ENCODE peak calls at places on chromosomes 12 and 14, in ten cellular contexts. H is CD4-positive, alpha-beta memory T cell; N is AG10803; O is astrocyte of the spinal cord; J is SK-MEL-5; M is stimulated activated CD4-positive, alpha-beta T cell treated with anti-CD3 and anti-CD28 coated beads, TNF-alpha, amount 100 ng/mL, for 48 hours; Q is adrenal gland; Y is ELR; D is iris pigment epithelial cell; P is activated T-helper 1 cell treated with anti-CD3 and anti-CD28 coated beads, Interleukin-12 subunit alpha, Interleukin-12 subunit beta, Interleukin-2, Interleukin-4 antibody, amounts not matched to agents 30 ng/mL and 10 ng/mL and 1 ng/mL, durations not matched to agents 14 hours and 24 hours and 36 hours. U is an unnamed sample.

GRCh38 chr12:45290218-45290609 is 74.3 kb downstream of the ANO6 start:
- DNase-seq in J (no peak), Q (no peak), N (peak; percentile 72), D (peak; percentile 97), M (no peak), P (no peak), O (peak; percentile 80), Y (peak; percentile 52), H (no peak), U (no peak)

GRCh38 chr14:105422695-105423487 is 3.3 kb downstream of the MTA1 start:
- DNase-seq in J (no peak), Y (no peak), O (no peak), D (no peak), P (no peak), Q (no peak), H (no peak), M (no peak), N (no peak), U (no peak)

GRCh38 chr14:77707355-77707723 is 484 bp downstream of the ALKBH1 start:
- DNase-seq in Q (peak; percentile 27), Y (peak; percentile 57), H (no peak), P (no peak), J (peak; percentile 47), D (peak; percentile 61), O (peak; percentile 43), M (no peak), N (peak; percentile 54), U (peak; percentile 56)

GRCh38 chr12:65490193-65490592 is 211.7 kb downstream of the MSRB3 start:
- DNase-seq in O (no peak), N (peak; percentile 59), Y (peak; percentile 61), P (no peak), D (peak; percentile 36), H (no peak), M (no peak), J (peak; percentile 74), Q (no peak), U (no peak)

GRCh38 chr14:104095426-104096310 is 10.2 kb downstream of the ASPG start:
- DNase-seq in O (no peak), Y (no peak), M (no peak), P (no peak), H (no peak), N (no peak), D (no peak), Q (no peak), J (no peak), U (no peak)

GRCh38 chr12:118777550-118777949 is 203.8 kb upstream of the SRRM4 start:
- DNase-seq in P (no peak), D (no peak), M (no peak), N (no peak), H (no peak), O (no peak), Q (no peak), J (no peak), Y (no peak), U (no peak)

GRCh38 chr14:96177766-96178377 is 26.8 kb upstream of the BDKRB2 start:
- DNase-seq in D (peak; percentile 47), J (no peak), N (peak; percentile 29), Y (no peak), H (no peak), Q (no peak), P (no peak), O (no peak), M (no peak), U (peak; percentile 19)

GRCh38 chr12:2495452-2496112 is 299.2 kb upstream of the FKBP4 start:
- DNase-seq in Y (no peak), M (no peak), J (no peak), O (no peak), D (no peak), Q (no peak), N (no peak), H (no peak), P (no peak), U (no peak)

GRCh38 chr14:69291396-69291795 is 31.4 kb downstream of the GALNT16 start:
- DNase-seq in J (no peak), P (no peak), D (no peak), O (no peak), M (no peak), N (no peak), H (no peak), Y (no peak), Q (no peak), U (no peak)

GRCh38 chr12:46556105-46556559 is 183.6 kb upstream of the SLC38A2 start:
- DNase-seq in Q (no peak), N (peak; percentile 97), P (no peak), D (peak; percentile 98), H (no peak), J (no peak), O (peak; percentile 91), Y (peak; percentile 98), M (no peak), U (no peak)

GRCh38 chr12:5114436-5114835 is 70.8 kb downstream of the KCNA5 start:
- DNase-seq in Y (no peak), P (no peak), D (peak; percentile 11), Q (no peak), J (no peak), H (no peak), M (no peak), O (no peak), N (no peak), U (no peak)

GRCh38 chr12:8922544-8922943 is 8.2 kb downstream of the PHC1 start:
- DNase-seq in Q (no peak), P (no peak), D (no peak), H (no peak), Y (no peak), J (no peak), N (no peak), O (no peak), M (no peak), U (no peak)

GRCh38 chr14:48672506-48672905 is 913.7 kb downstream of the RPS29 start:
- DNase-seq in Y (no peak), H (no peak), M (no peak), J (no peak), N (no peak), D (peak; percentile 55), Q (no peak), P (no peak), O (no peak), U (no peak)

GRCh38 chr14:73777420-73777819 is 63.2 kb upstream of the PNMA1 start:
- DNase-seq in Y (no peak), N (no peak), O (no peak), H (no peak), M (no peak), J (no peak), D (no peak), P (no peak), Q (no peak), U (no peak)

GRCh38 chr14:65471038-65471878 is 58.7 kb downstream of the FUT8 start:
- DNase-seq in M (no peak), Q (no peak), D (no peak), P (no peak), Y (no peak), J (no peak), H (no peak), O (no peak), N (no peak), U (no peak)

GRCh38 chr14:78070344-78070743 is 99.8 kb upstream of the NRXN3 start:
- DNase-seq in Q (no peak), M (no peak), P (no peak), O (no peak), Y (no peak), H (no peak), D (no peak), N (no peak), J (no peak), U (no peak)

GRCh38 chr12:123149828-123150272 is 1.0 kb downstream of the PITPNM2 start:
- DNase-seq in D (no peak), M (no peak), H (no peak), O (no peak), Q (no peak), Y (no peak), P (no peak), J (no peak), N (no peak), U (peak; percentile 45)

GRCh38 chr12:131415781-131416180 is 295.1 kb upstream of the SFSWAP start:
- DNase-seq in J (peak; percentile 55), O (no peak), Q (no peak), M (no peak), Y (peak; percentile 3), N (no peak), D (no peak), P (no peak), H (no peak), U (peak; percentile 59)

GRCh38 chr14:82528011-82528410 is 994.4 kb upstream of the SEL1L start:
- DNase-seq in O (no peak), Q (no peak), D (no peak), J (no peak), N (no peak), M (no peak), Y (no peak), H (no peak), P (no peak), U (no peak)

GRCh38 chr14:24238527-24239037 is 3.8 kb downstream of the TINF2 start:
- DNase-seq in P (no peak), Q (no peak), O (no peak), N (no peak), H (no peak), J (no peak), M (no peak), Y (peak; percentile 61), D (no peak), U (no peak)

GRCh38 chr12:89783321-89784060 is 74.9 kb upstream of the ATP2B1 start:
- DNase-seq in J (no peak), M (no peak), Q (no peak), H (no peak), O (peak; percentile 12), Y (peak; percentile 42), P (no peak), D (peak; percentile 32), N (peak; percentile 72), U (no peak)

GRCh38 chr14:70064111-70064885 is 124.5 kb downstream of the SLC8A3 start:
- DNase-seq in M (no peak), H (no peak), N (no peak), J (no peak), Q (no peak), O (no peak), D (peak; percentile 40), P (no peak), Y (no peak), U (no peak)

GRCh38 chr14:102187044-102187443 is 47.3 kb downstream of the WDR20 start:
- DNase-seq in P (no peak), J (peak; percentile 26), N (peak; percentile 84), H (no peak), Y (peak; percentile 80), M (no peak), O (peak; percentile 89), D (peak; percentile 88), Q (no peak), U (no peak)

GRCh38 chr12:47591387-47591786 is 114.4 kb downstream of the RPAP3 start:
- DNase-seq in M (no peak), O (peak; percentile 12), D (no peak), H (no peak), N (peak; percentile 56), Q (no peak), P (no peak), Y (no peak), J (no peak), U (peak; percentile 34)

GRCh38 chr12:104218935-104219334 is 3.4 kb downstream of the TXNRD1 start:
- DNase-seq in M (no peak), Q (no peak), O (peak; percentile 34), H (no peak), Y (peak; percentile 78), N (peak; percentile 30), P (no peak), J (no peak), D (peak; percentile 85), U (no peak)

GRCh38 chr12:115190191-115190590 is 506.2 kb upstream of the TBX3 start:
- DNase-seq in H (no peak), D (no peak), N (peak; percentile 86), Y (no peak), P (no peak), Q (no peak), O (no peak), J (no peak), M (no peak), U (no peak)

GRCh38 chr12:47819902-47820630 is at the start of gene HDAC7:
- DNase-seq in P (peak; percentile 54), O (peak; percentile 91), D (peak; percentile 85), H (peak; percentile 68), J (peak; percentile 56), M (peak; percentile 62), N (peak; percentile 88), Q (peak; percentile 91), Y (peak; percentile 84), U (peak; percentile 89)

GRCh38 chr12:132191715-132192553 is 47.7 kb downstream of the NOC4L start:
- DNase-seq in P (no peak), J (no peak), H (no peak), Q (no peak), D (no peak), O (no peak), M (no peak), N (no peak), Y (no peak), U (no peak)

U was measured in testis.